ENCODE peak calls at places on chromosomes 4 and X, in four cellular contexts. F, N, U and A are unnamed samples.
A peak's percentile ranks its signal among the peaks of the same experiment; 100 is the strongest.

GRCh38 chr4:125254111-125254510 is 60.6 kb upstream of the FAT4 start:
- DNase-seq in N (peak; percentile 77), F (no peak), U (no peak), A (no peak)

GRCh38 chrX:636971-637659 is 6.5 kb downstream of the SHOX start:
- DNase-seq in N (no peak), F (no peak), U (no peak), A (no peak)

GRCh38 chrX:23854945-23855344 is 52.8 kb downstream of the APOO start:
- DNase-seq in F (no peak), N (peak; percentile 15), U (no peak), A (no peak)

GRCh38 chr4:8333726-8334460 is 64.3 kb downstream of the HTRA3 start:
- DNase-seq in F (no peak), U (no peak), N (no peak), A (no peak)

GRCh38 chr4:28296239-28296638 is 1435.6 kb downstream of the STIM2 start:
- DNase-seq in U (no peak), F (no peak), N (no peak), A (no peak)

GRCh38 chrX:2627272-2627867 is 63.7 kb upstream of the CD99 start:
- DNase-seq in F (peak; percentile 68), N (peak; percentile 46), U (peak; percentile 64), A (no peak)

GRCh38 chr4:71093745-71094144 is 100.3 kb downstream of the DCK start:
- DNase-seq in F (no peak), U (no peak), N (no peak), A (no peak)

GRCh38 chrX:49919617-49920016 is 2.8 kb upstream of the CLCN5 start:
- DNase-seq in N (peak; percentile 55), F (peak; percentile 34), U (peak; percentile 36), A (peak; percentile 29)

GRCh38 chr4:39326468-39326960 is 39.6 kb downstream of the RFC1 start:
- DNase-seq in U (no peak), F (no peak), N (no peak), A (no peak)

GRCh38 chr4:39324897-39325613 is 41.1 kb downstream of the RFC1 start:
- DNase-seq in U (no peak), F (no peak), N (no peak), A (no peak)

GRCh38 chr4:39324446-39324845 is 41.7 kb downstream of the RFC1 start:
- DNase-seq in F (no peak), N (no peak), U (no peak), A (no peak)

GRCh38 chr4:39320381-39321115 is 45.6 kb downstream of the RFC1 start:
- DNase-seq in F (no peak), U (no peak), N (no peak), A (no peak)

GRCh38 chr4:39323836-39324235 is 42.3 kb downstream of the RFC1 start:
- DNase-seq in U (no peak), F (no peak), N (no peak), A (no peak)
- H3K27ac ChIP-seq in U (no peak overlapping the region), F (no peak overlapping the region), N (no peak overlapping the region), A (no peak overlapping the region)

DNA sequence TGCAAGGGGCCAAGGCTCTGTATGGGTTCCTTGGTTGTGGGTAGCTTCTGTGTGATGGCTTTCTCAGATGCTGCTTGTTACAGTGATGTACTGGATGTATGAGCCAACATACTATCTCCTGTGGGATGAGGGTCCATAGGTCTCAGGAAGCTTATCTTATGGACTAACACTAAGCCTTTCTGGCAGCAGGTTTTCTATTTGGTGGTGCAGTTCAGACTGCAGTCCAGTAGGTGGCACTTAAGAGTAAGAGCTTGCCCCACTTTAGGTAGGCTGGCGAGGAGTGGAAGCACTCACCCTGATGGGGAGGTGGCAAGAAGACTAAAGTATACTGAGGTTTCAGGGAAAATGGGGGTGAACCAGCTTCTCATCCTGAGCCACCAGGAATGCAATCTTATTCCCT is 306.7 kb upstream of the MAOA start:
- DNase-seq in U (peak; percentile 76), N (peak; percentile 28), F (peak; percentile 46), A (no peak)
- TF ChIP-seq CTCF in U (peak; percentile 83), N (peak; percentile 62), F (peak; percentile 50), A (peak; percentile 56)

DNA sequence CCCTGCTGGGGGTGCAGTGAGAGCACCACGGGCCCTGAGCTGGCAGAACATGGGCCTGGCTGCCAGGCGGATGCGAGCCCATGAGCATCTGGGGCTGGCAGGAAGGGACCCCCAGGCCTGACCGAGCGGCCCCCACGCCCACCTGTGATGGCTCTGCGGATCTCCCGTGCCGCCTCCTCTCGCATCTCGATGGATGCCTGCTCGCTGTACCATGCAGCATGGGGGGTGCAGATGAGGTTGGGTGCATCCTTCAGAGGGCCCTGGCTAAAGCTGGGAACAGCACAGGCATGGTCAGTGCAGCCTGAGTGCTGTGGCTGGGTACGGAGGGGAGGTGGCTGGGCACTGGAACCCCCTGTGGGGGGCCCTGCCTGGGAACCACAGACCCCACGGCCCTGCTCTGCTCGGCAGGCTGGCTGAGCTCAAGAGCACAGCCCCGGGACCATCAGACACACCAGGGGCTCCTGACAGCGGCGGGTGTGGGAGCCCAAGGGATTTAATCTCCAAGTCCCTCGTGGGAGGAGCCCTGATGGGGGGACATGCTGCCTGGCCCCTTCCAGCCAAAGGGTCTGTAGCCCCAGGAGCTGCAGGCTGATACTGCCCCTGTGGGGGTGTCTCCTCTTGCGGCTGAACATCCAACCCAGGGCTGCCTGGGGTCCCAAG is 35.5 kb downstream of the CTBP1 start:
- DNase-seq in F (no peak), N (no peak), U (no peak), A (no peak)
- H3K4me1 ChIP-seq in F (peaks cover 5% of the 10 kb centered on the region), N (peaks cover 31% of the 10 kb centered on the region), U (no peaks in the 10 kb centered on the region), A (peaks cover 30% of the 10 kb centered on the region)

GRCh38 chr4:182448281-182449151 is 205.3 kb downstream of the TENM3 start:
- DNase-seq in F (peak; percentile 97), N (peak; percentile 92), U (peak; percentile 95), A (peak; percentile 88)
- H3K27ac ChIP-seq in F (peak overlapping the region; percentile 51), N (no peak overlapping the region), U (no peak overlapping the region), A (peak overlapping the region; percentile 17)

DNA sequence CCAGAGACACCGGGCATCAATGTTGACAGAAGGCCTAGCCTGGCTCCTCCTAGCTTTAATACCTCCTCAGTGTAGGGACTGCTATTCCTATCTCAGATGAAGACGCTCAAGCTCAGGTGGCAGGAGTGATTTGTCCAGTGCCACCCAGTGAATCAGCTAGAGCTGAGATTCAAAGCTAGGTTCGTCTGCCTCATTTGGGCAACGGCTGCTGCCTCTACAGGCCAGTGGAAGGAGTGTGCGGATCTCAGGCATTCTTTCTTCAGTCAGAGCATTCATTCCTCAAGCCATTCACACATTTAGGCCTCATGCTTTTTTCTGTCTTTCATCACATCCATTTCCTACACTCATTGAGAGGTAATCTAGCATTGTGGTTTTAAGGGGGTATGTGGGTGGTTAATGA is 7.3 kb downstream of the TSR2 start:
- DNase-seq in U (peak; percentile 38), N (peak; percentile 2), F (peak; percentile 5), A (no peak)
- TF ChIP-seq CTCF in U (peak; percentile 54), N (peak; percentile 18), F (peak; percentile 26), A (no peak)

DNA sequence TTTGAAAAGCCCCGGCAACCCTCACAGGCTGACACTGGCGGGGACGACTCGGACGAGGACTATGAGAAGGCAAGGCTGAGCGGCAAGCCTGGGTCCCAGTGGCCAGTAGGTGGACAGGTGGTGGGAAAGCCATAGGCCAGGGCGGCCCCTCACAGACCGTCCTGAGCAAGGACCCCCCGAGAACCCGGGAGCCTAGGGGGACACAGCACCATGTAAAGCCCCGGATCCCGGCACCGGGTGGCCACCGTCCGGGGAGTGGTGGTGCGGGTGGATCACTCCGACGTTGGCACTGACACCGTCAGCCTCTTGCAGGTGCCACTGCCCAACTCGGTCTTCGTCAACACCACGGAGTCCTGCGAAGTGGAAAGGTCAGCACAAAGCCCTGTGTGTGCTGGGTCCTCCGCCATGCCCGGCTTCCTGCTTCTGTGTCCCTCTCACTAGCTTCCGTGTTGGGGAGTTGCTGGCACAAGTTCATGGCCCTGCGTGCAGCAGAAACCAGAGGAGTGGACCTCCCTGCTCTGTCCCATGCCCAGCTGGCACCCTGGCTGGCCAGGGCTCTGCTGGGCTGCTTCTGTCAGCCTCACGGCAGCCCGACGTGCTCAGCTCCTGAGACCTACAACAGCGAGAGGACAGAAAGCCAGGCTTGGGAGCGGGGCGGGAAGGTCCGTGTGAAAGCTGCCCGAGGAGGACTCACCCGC is 11.9 kb upstream of the ADD1 start:
- DNase-seq in F (no peak), N (no peak), U (no peak), A (peak; percentile 69)
- H3K4me1 ChIP-seq in F (no peaks in the 10 kb centered on the region), N (no peaks in the 10 kb centered on the region), U (no peaks in the 10 kb centered on the region), A (no peaks in the 10 kb centered on the region)